ENCODE peak calls at places on chromosomes 7 and 10, in six cellular contexts. J is H1, S is K562, I is HepG2, U is HCT116, R is GM12878. T is an unnamed sample.

GRCh38 chr10:79356104-79356503 is 8.8 kb downstream of the PPIF start:
- DNase-seq in S (no peak), I (no peak), J (peak; percentile 27), U (no peak), R (no peak), T (no peak)

GRCh38 chr10:17444062-17444714 is 10.2 kb downstream of the ST8SIA6 start:
- DNase-seq in I (no peak), R (peak; percentile 44), U (no peak), J (no peak), S (no peak), T (no peak)

GRCh38 chr10:116029826-116030225 is 243.2 kb downstream of the GFRA1 start:
- DNase-seq in J (no peak), I (no peak), S (no peak), R (no peak), U (no peak), T (no peak)

GRCh38 chr10:116905845-116906210 is 56.5 kb downstream of the ENO4 start:
- DNase-seq in R (no peak), S (no peak), I (no peak), U (no peak), J (no peak), T (no peak)

GRCh38 chr7:131110294-131111080 is 217.2 kb upstream of the MKLN1 start:
- DNase-seq in U (no peak), S (no peak), R (no peak), I (no peak), J (peak; percentile 61), T (no peak)

GRCh38 chr7:95441042-95441823 is 6.4 kb upstream of the PON2 start:
- DNase-seq in S (no peak), I (peak; percentile 93), U (no peak), J (no peak), R (no peak), T (no peak)

GRCh38 chr10:45432700-45433472 is 58.9 kb downstream of the ALOX5 start:
- DNase-seq in R (no peak), I (no peak), U (no peak), J (peak; percentile 48), S (no peak), T (no peak)

GRCh38 chr7:6516387-6516983 is 34.8 kb downstream of the GRID2IP start:
- DNase-seq in S (peak; percentile 60), I (peak; percentile 80), U (peak; percentile 79), R (peak; percentile 8), J (peak; percentile 81), T (peak; percentile 88)

GRCh38 chr10:89235073-89235798 is 16.3 kb downstream of the LIPA start:
- DNase-seq in R (no peak), U (no peak), J (no peak), S (no peak), I (no peak), T (peak; percentile 23)

GRCh38 chr7:23422904-23423303 is 47.4 kb downstream of the IGF2BP3 start:
- DNase-seq in I (no peak), R (no peak), U (no peak), J (no peak), S (no peak), T (no peak)

GRCh38 chr10:59575269-59575668 is 134.4 kb downstream of the SLC16A9 start:
- DNase-seq in J (no peak), S (no peak), R (no peak), U (no peak), I (no peak), T (no peak)

GRCh38 chr10:19825690-19826089 is 9.5 kb downstream of the PLXDC2 start:
- DNase-seq in S (no peak), U (no peak), I (no peak), J (no peak), R (no peak), T (no peak)

GRCh38 chr10:123136806-123137642 is 1.3 kb downstream of the HMX3 start:
- DNase-seq in R (no peak), I (no peak), U (no peak), S (peak; percentile 25), J (peak; percentile 80), T (no peak)

GRCh38 chr7:18895456-18895855 is 222.0 kb downstream of the TWIST1 start:
- DNase-seq in S (no peak), U (peak; percentile 53), J (no peak), R (no peak), I (no peak), T (no peak)

GRCh38 chr7:24971333-24972165 is 8.4 kb downstream of the OSBPL3 start:
- DNase-seq in I (peak; percentile 80), U (peak; percentile 81), S (peak; percentile 43), R (no peak), J (no peak), T (no peak)

GRCh38 chr7:16801111-16801542 is 3.7 kb downstream of the AGR2 start:
- DNase-seq in J (no peak), I (peak; percentile 27), R (no peak), U (peak; percentile 39), S (peak; percentile 15), T (peak; percentile 16)

GRCh38 chr10:84256510-84257342 is 11.9 kb downstream of the RGR start:
- DNase-seq in U (peak; percentile 46), R (no peak), S (peak; percentile 85), J (peak; percentile 91), I (peak; percentile 22), T (no peak)

GRCh38 chr7:100580466-100581283 is 5.3 kb downstream of the LRCH4 start:
- DNase-seq in I (no peak), J (no peak), R (no peak), S (no peak), U (no peak), T (no peak)

GRCh38 chr10:118911361-118911760 is 118.2 kb upstream of the NANOS1 start:
- DNase-seq in I (peak; percentile 58), U (peak; percentile 37), S (no peak), R (no peak), J (no peak), T (no peak)

GRCh38 chr7:124251616-124252015 is 218.7 kb upstream of the TMEM229A start:
- DNase-seq in S (no peak), R (no peak), I (no peak), U (no peak), J (no peak), T (no peak)

GRCh38 chr7:73718905-73719805 is at the start of gene STX1A:
- DNase-seq in I (peak; percentile 40), R (no peak), U (no peak), S (peak; percentile 99), J (no peak), T (no peak)

GRCh38 chr7:77444123-77444522 is 28.0 kb upstream of the GSAP start:
- DNase-seq in I (no peak), S (no peak), U (no peak), R (no peak), J (no peak), T (no peak)

GRCh38 chr7:3517344-3517743 is 216.3 kb downstream of the SDK1 start:
- DNase-seq in J (no peak), I (no peak), S (no peak), R (no peak), U (no peak), T (no peak)

GRCh38 chr7:25389489-25390106 is 161.3 kb upstream of the NPVF start:
- DNase-seq in R (peak; percentile 2), J (no peak), I (peak; percentile 13), S (peak; percentile 24), U (peak; percentile 31), T (peak; percentile 54)

GRCh38 chr10:3786295-3786981 is 1.4 kb upstream of the KLF6 start:
- DNase-seq in I (peak; percentile 85), R (no peak), J (peak; percentile 68), U (peak; percentile 71), S (no peak), T (no peak)

GRCh38 chr7:107147464-107148214 is 21.2 kb upstream of the HBP1 start:
- DNase-seq in I (peak; percentile 18), R (no peak), J (no peak), U (peak; percentile 34), S (peak; percentile 57), T (no peak)

GRCh38 chr10:130737622-130738021 is 573.9 kb downstream of the TCERG1L start:
- DNase-seq in R (no peak), J (peak; percentile 72), S (no peak), U (no peak), I (no peak), T (peak; percentile 32)

GRCh38 chr10:683448-684071 is 5.9 kb downstream of the DIP2C start:
- DNase-seq in I (no peak), J (no peak), S (no peak), U (peak; percentile 50), R (no peak), T (no peak)

GRCh38 chr7:84187813-84188212 is 6.8 kb downstream of the SEMA3A start:
- DNase-seq in J (no peak), U (no peak), S (no peak), I (no peak), R (no peak), T (no peak)
- H3K4me1 ChIP-seq in J (no peaks in the 10 kb centered on the region), U (peaks cover 27% of the 10 kb centered on the region), S (no peaks in the 10 kb centered on the region), I (no peaks in the 10 kb centered on the region), R (no peaks in the 10 kb centered on the region), T (no peaks in the 10 kb centered on the region)

DNA sequence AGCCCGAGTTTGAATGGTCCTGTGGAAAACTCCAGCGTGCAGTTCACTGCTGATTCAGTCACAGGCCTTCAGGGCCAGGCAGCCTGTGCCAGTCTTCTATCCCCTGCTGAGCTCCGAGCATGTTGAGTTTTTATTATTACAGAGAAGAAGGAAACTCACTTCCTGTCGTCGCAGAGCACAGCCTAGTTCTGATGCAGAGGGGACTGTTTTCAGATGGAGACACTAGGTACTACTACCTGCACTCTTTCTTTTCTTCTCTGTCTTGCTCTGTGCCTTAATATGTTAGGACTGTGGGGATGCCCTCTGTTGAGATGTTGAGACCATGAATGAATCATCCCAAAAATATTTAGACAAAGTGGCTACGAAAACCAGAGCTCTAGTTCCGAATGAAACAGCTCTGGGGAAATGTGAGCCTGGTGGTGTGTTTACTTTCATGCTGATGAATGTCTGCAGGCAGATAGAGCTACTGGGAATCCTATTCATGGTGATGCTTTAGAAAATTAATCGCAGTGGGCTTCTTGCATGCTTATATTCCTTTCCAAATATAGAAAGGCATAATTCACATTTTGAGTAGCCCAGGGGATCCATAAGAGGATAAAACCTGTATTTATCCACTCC is 29.6 kb downstream of the CASP7 start:
- DNase-seq in I (no peak), R (no peak), U (no peak), J (no peak), S (no peak), T (no peak)
- TF ChIP-seq ZNF274 in I (no peak), R (no peak), U (no peak), J (no peak), S (no peak), T (no peak)

GRCh38 chr10:27490807-27491206 is 13.3 kb upstream of the RAB18 start:
- DNase-seq in J (no peak), I (no peak), U (no peak), S (no peak), R (no peak), T (no peak)
- H3K36me3 ChIP-seq in J (no peaks in the 10 kb centered on the region), I (no peaks in the 10 kb centered on the region), U (no peaks in the 10 kb centered on the region), S (no peaks in the 10 kb centered on the region), R (no peaks in the 10 kb centered on the region), T (no peaks in the 10 kb centered on the region)

GRCh38 chr7:36303202-36304098 is 86.2 kb upstream of the ANLN start:
- DNase-seq in U (peak; percentile 83), R (no peak), S (no peak), I (peak; percentile 59), J (no peak), T (no peak)

GRCh38 chr7:36299882-36300341 is 89.8 kb upstream of the ANLN start:
- DNase-seq in R (no peak), J (no peak), U (no peak), S (peak; percentile 9), I (no peak), T (no peak)

GRCh38 chr7:36304099-36304425 is 85.6 kb upstream of the ANLN start:
- DNase-seq in R (no peak), I (no peak), S (no peak), U (no peak), J (no peak), T (no peak)

GRCh38 chr7:36300696-36301350 is 88.8 kb upstream of the ANLN start:
- DNase-seq in I (no peak), R (no peak), S (peak; percentile 6), U (no peak), J (no peak), T (no peak)

GRCh38 chr7:36301914-36302771 is 87.5 kb upstream of the ANLN start:
- DNase-seq in J (no peak), R (no peak), S (peak; percentile 72), U (no peak), I (no peak), T (no peak)
- H3K4me1 ChIP-seq in J (no peaks in the 10 kb centered on the region), R (no peaks in the 10 kb centered on the region), S (peaks cover 11% of the 10 kb centered on the region), U (peaks cover 36% of the 10 kb centered on the region), I (peaks cover 29% of the 10 kb centered on the region), T (peaks cover 10% of the 10 kb centered on the region)